ENCODE peak calls at places on chromosomes 5 and 9, in six cellular contexts. One of them, this sample, is unnamed.

GRCh38 chr5:61991426-61991825 is 314.6 kb upstream of the KIF2A start:
- DNase-seq in cardiac fibroblast: no peak
- DNase-seq in RWPE2: no peak
- DNase-seq in retinal pigment epithelial cell: no peak
- DNase-seq in colonic mucosa: no peak
- DNase-seq in tibial artery: no peak
- DNase-seq in this sample: no peak

GRCh38 chr5:24788829-24789509 is 144.2 kb upstream of the CDH10 start:
- DNase-seq in cardiac fibroblast: peak; percentile 15
- DNase-seq in RWPE2: no peak
- DNase-seq in colonic mucosa: no peak
- DNase-seq in retinal pigment epithelial cell: peak; percentile 67
- DNase-seq in tibial artery: no peak
- DNase-seq in this sample: peak; percentile 2

GRCh38 chr9:6439051-6439703 is 26.2 kb downstream of the UHRF2 start:
- DNase-seq in cardiac fibroblast: no peak
- DNase-seq in tibial artery: no peak
- DNase-seq in retinal pigment epithelial cell: no peak
- DNase-seq in colonic mucosa: no peak
- DNase-seq in RWPE2: no peak
- DNase-seq in this sample: no peak

GRCh38 chr9:79377315-79377855 is 194.4 kb upstream of the TLE4 start:
- DNase-seq in cardiac fibroblast: no peak
- DNase-seq in retinal pigment epithelial cell: no peak
- DNase-seq in RWPE2: no peak
- DNase-seq in colonic mucosa: no peak
- DNase-seq in tibial artery: no peak
- DNase-seq in this sample: peak; percentile 24

GRCh38 chr5:34586117-34586885 is 69.8 kb upstream of the RAI14 start:
- DNase-seq in tibial artery: no peak
- DNase-seq in colonic mucosa: no peak
- DNase-seq in retinal pigment epithelial cell: no peak
- DNase-seq in RWPE2: no peak
- DNase-seq in cardiac fibroblast: peak; percentile 88
- DNase-seq in this sample: peak; percentile 96

GRCh38 chr5:167554564-167555254 is 736.7 kb upstream of the WWC1 start:
- DNase-seq in tibial artery: no peak
- DNase-seq in cardiac fibroblast: no peak
- DNase-seq in RWPE2: no peak
- DNase-seq in retinal pigment epithelial cell: no peak
- DNase-seq in colonic mucosa: no peak
- DNase-seq in this sample: no peak

GRCh38 chr5:77262685-77263084 is 52.2 kb downstream of the PDE8B start:
- DNase-seq in colonic mucosa: no peak
- DNase-seq in tibial artery: no peak
- DNase-seq in cardiac fibroblast: no peak
- DNase-seq in RWPE2: no peak
- DNase-seq in retinal pigment epithelial cell: no peak
- DNase-seq in this sample: no peak

GRCh38 chr5:38077652-38078051 is 180.7 kb upstream of the EGFLAM start:
- DNase-seq in cardiac fibroblast: no peak
- DNase-seq in colonic mucosa: no peak
- DNase-seq in RWPE2: no peak
- DNase-seq in retinal pigment epithelial cell: no peak
- DNase-seq in tibial artery: no peak
- DNase-seq in this sample: no peak

GRCh38 chr5:35938518-35939227 is at the start of gene CAPSL:
- DNase-seq in colonic mucosa: peak; percentile 27
- DNase-seq in tibial artery: no peak
- DNase-seq in retinal pigment epithelial cell: peak; percentile 79
- DNase-seq in RWPE2: no peak
- DNase-seq in cardiac fibroblast: peak; percentile 53
- DNase-seq in this sample: peak; percentile 66

GRCh38 chr5:88875609-88876234 is 7.3 kb downstream of the MEF2C start:
- DNase-seq in tibial artery: no peak
- DNase-seq in retinal pigment epithelial cell: no peak
- DNase-seq in RWPE2: no peak
- DNase-seq in cardiac fibroblast: peak; percentile 35
- DNase-seq in colonic mucosa: no peak
- DNase-seq in this sample: no peak
- H3K4me3 ChIP-seq in tibial artery: peak overlapping the region; percentile 40
- H3K4me3 ChIP-seq in retinal pigment epithelial cell: no peak overlapping the region
- H3K4me3 ChIP-seq in RWPE2: no peak overlapping the region
- H3K4me3 ChIP-seq in cardiac fibroblast: no peak overlapping the region
- H3K4me3 ChIP-seq in colonic mucosa: no peak overlapping the region
- H3K4me3 ChIP-seq in this sample: no peak overlapping the region

GRCh38 chr9:134170525-134171315 is 6.4 kb upstream of the RNU6ATAC start:
- DNase-seq in tibial artery: no peak
- DNase-seq in RWPE2: no peak
- DNase-seq in retinal pigment epithelial cell: no peak
- DNase-seq in colonic mucosa: no peak
- DNase-seq in cardiac fibroblast: no peak
- DNase-seq in this sample: no peak

GRCh38 chr9:134167530-134167931 is 3.2 kb upstream of the RNU6ATAC start:
- DNase-seq in colonic mucosa: no peak
- DNase-seq in retinal pigment epithelial cell: no peak
- DNase-seq in tibial artery: no peak
- DNase-seq in cardiac fibroblast: peak; percentile 49
- DNase-seq in RWPE2: no peak
- DNase-seq in this sample: no peak

GRCh38 chr9:134169724-134170401 is 5.5 kb upstream of the RNU6ATAC start:
- DNase-seq in retinal pigment epithelial cell: no peak
- DNase-seq in tibial artery: no peak
- DNase-seq in RWPE2: no peak
- DNase-seq in cardiac fibroblast: no peak
- DNase-seq in colonic mucosa: no peak
- DNase-seq in this sample: no peak

GRCh38 chr9:134169166-134169565 is 4.8 kb upstream of the RNU6ATAC start:
- DNase-seq in retinal pigment epithelial cell: no peak
- DNase-seq in tibial artery: no peak
- DNase-seq in colonic mucosa: no peak
- DNase-seq in cardiac fibroblast: no peak
- DNase-seq in RWPE2: no peak
- DNase-seq in this sample: no peak

DNA sequence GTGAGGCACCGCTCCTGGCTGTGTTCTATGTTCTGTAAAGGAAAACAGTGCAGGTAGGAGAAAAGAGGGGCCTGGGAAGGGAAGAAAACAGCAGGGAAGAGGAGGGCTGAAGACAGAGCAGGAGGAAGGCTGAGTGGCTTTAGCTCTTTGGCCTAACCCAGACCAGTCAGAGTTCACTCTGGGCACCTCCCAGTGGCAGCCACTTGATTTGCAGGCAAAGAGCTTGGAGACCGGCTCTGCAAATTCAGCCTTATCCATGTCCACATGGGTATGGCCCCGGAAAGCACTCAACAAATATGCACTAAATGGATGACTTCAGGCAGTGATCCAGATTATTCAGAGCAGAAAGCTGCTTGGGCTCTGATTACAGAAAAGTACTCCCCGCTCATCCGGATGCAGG is 4.4 kb upstream of the RNU6ATAC start:
- DNase-seq in tibial artery: no peak
- DNase-seq in RWPE2: no peak
- DNase-seq in cardiac fibroblast: no peak
- DNase-seq in colonic mucosa: no peak
- DNase-seq in retinal pigment epithelial cell: no peak
- DNase-seq in this sample: no peak
- TF ChIP-seq CTCF in tibial artery: no peak
- TF ChIP-seq CTCF in RWPE2: no peak
- TF ChIP-seq CTCF in cardiac fibroblast: no peak
- TF ChIP-seq CTCF in colonic mucosa: no peak
- TF ChIP-seq CTCF in retinal pigment epithelial cell: no peak
- TF ChIP-seq CTCF in this sample: no peak

DNA sequence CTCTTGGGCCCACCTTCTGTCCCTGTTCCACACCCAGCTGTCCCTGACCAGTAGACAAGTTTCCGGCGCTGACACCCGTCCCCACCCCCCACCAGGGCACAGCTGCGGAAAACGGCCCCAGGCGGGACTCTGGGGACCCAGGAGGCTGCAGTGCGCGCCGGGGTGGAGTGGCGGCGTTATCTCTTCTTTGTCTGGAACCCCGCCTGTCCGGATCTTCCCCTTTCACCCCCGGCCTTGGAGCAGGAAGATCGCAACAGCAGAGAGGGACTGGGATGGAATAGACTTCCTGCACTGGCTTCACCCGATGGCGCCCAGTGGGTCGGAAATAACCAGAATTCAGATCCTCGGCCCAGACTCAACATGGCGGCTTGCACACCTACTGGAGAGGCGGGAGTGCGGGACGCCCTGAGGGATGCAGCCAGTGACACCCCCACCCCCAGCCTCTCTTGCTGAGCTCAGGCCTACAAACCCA is 4.7 kb downstream of the PAX5 start:
- DNase-seq in RWPE2: no peak
- DNase-seq in cardiac fibroblast: no peak
- DNase-seq in colonic mucosa: no peak
- DNase-seq in tibial artery: no peak
- DNase-seq in retinal pigment epithelial cell: no peak
- DNase-seq in this sample: no peak
- H3K4me3 ChIP-seq in RWPE2: no peak overlapping the region
- H3K4me3 ChIP-seq in cardiac fibroblast: no peak overlapping the region
- H3K4me3 ChIP-seq in colonic mucosa: no peak overlapping the region
- H3K4me3 ChIP-seq in tibial artery: no peak overlapping the region
- H3K4me3 ChIP-seq in retinal pigment epithelial cell: no peak overlapping the region
- H3K4me3 ChIP-seq in this sample: no peak overlapping the region

DNA sequence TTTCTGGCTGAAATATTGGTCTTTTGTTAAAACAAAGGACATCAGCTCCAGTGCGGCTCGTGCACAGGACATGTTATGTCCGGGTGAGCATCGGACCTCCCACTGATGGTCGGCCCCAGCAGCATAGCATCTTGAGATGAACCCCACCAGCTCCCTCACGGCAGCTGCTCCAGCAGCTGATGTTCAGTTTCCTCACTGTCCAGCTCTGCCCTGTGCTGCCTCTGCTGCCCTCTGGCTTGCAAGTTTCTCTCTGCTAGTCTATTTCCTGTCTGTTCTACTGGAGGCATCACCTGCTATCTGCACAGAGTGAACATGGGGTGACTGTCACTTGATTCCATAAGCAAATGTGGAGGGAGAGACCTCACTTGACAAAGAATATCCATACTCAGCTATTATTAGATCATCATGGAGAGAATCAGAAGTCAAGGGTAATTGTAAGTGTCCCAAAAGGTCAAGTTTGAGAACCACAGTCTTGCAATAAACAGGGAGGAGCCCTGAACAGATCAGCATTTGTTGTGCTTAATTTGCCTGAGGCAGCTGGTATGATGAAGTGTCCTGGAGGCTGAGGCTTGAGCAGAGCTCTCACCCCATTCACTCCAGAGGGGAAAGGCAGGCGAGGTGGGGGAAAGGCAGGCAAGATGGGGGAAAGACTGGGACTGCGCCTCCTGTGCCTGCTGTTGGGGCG is 702.8 kb downstream of the SEMA5A start:
- DNase-seq in tibial artery: no peak
- DNase-seq in retinal pigment epithelial cell: no peak
- DNase-seq in RWPE2: no peak
- DNase-seq in cardiac fibroblast: peak; percentile 57
- DNase-seq in colonic mucosa: no peak
- DNase-seq in this sample: peak; percentile 35
- TF ChIP-seq CTCF in tibial artery: no peak
- TF ChIP-seq CTCF in retinal pigment epithelial cell: peak; percentile 56
- TF ChIP-seq CTCF in RWPE2: peak; percentile 66
- TF ChIP-seq CTCF in cardiac fibroblast: peak; percentile 63
- TF ChIP-seq CTCF in colonic mucosa: no peak
- TF ChIP-seq CTCF in this sample: peak; percentile 36

GRCh38 chr9:126611592-126612328 is 2.0 kb upstream of the LMX1B start:
- DNase-seq in cardiac fibroblast: peak; percentile 66
- DNase-seq in tibial artery: peak; percentile 67
- DNase-seq in retinal pigment epithelial cell: no peak
- DNase-seq in RWPE2: peak; percentile 76
- DNase-seq in colonic mucosa: peak; percentile 75
- DNase-seq in this sample: peak; percentile 69
- H3K4me3 ChIP-seq in cardiac fibroblast: no peak overlapping the region
- H3K4me3 ChIP-seq in tibial artery: peak overlapping the region; percentile 39
- H3K4me3 ChIP-seq in retinal pigment epithelial cell: no peak overlapping the region
- H3K4me3 ChIP-seq in RWPE2: no peak overlapping the region
- H3K4me3 ChIP-seq in colonic mucosa: no peak overlapping the region
- H3K4me3 ChIP-seq in this sample: no peak overlapping the region

GRCh38 chr9:33510264-33511183 is 13.5 kb upstream of the ANKRD18B start:
- DNase-seq in RWPE2: no peak
- DNase-seq in cardiac fibroblast: peak; percentile 77
- DNase-seq in retinal pigment epithelial cell: no peak
- DNase-seq in colonic mucosa: peak; percentile 45
- DNase-seq in tibial artery: peak; percentile 52
- DNase-seq in this sample: peak; percentile 57
- TF ChIP-seq CTCF in RWPE2: no peak
- TF ChIP-seq CTCF in cardiac fibroblast: no peak
- TF ChIP-seq CTCF in retinal pigment epithelial cell: no peak
- TF ChIP-seq CTCF in colonic mucosa: no peak
- TF ChIP-seq CTCF in tibial artery: no peak
- TF ChIP-seq CTCF in this sample: no peak

GRCh38 chr9:21557428-21557768 is 75.3 kb upstream of the IFNE start:
- DNase-seq in RWPE2: no peak
- DNase-seq in cardiac fibroblast: no peak
- DNase-seq in colonic mucosa: no peak
- DNase-seq in tibial artery: no peak
- DNase-seq in retinal pigment epithelial cell: no peak
- DNase-seq in this sample: no peak
- H3K4me3 ChIP-seq in RWPE2: peak overlapping the region; percentile 86
- H3K4me3 ChIP-seq in cardiac fibroblast: peak overlapping the region; percentile 82
- H3K4me3 ChIP-seq in colonic mucosa: no peak overlapping the region
- H3K4me3 ChIP-seq in tibial artery: no peak overlapping the region
- H3K4me3 ChIP-seq in retinal pigment epithelial cell: peak overlapping the region; percentile 82
- H3K4me3 ChIP-seq in this sample: peak overlapping the region; percentile 89